ENCODE peak calls at places on chromosome 1, in seven cellular contexts. T is SK-MEL-5; K is OCI-LY7; M is endothelial cell; F is caudate nucleus; H is stimulated activated CD8-positive, alpha-beta memory T cell treated with anti-CD3 and anti-CD28 coated beads, Interleukin-12 subunit alpha, Interleukin-12 subunit beta, amount 100 ng/mL, for 1 hour; V is ACHN. Z is an unnamed sample.

GRCh38 chr1:59076612-59077011 is 220.3 kb upstream of the FGGY start:
- DNase-seq in M (no peak), F (no peak), T (peak), V (peak), H (no peak), K (peak), Z (no peak)

GRCh38 chr1:117244306-117244705 is 33.6 kb upstream of the VTCN1 start:
- DNase-seq in H (no peak), M (no peak), T (peak), K (no peak), F (no peak), V (no peak), Z (no peak)

GRCh38 chr1:29757866-29758763 is 521.8 kb downstream of the PTPRU start:
- DNase-seq in M (no peak), V (no peak), T (no peak), K (no peak), F (no peak), H (no peak), Z (no peak)

GRCh38 chr1:216111842-216112241 is 311.4 kb downstream of the USH2A start:
- DNase-seq in M (no peak), F (no peak), T (peak), V (no peak), K (no peak), H (no peak), Z (no peak)

GRCh38 chr1:204255966-204256365 is 42.2 kb upstream of the GOLT1A start:
- DNase-seq in F (no peak), T (no peak), H (no peak), M (no peak), V (no peak), K (no peak), Z (no peak)

GRCh38 chr1:203320546-203321272 is 15.4 kb downstream of the BTG2 start:
- DNase-seq in M (peak), F (no peak), V (no peak), K (peak), T (no peak), H (no peak), Z (no peak)

GRCh38 chr1:226995064-226995965 is 55.2 kb downstream of the COQ8A start:
- DNase-seq in V (no peak), K (no peak), T (no peak), M (no peak), F (no peak), H (no peak), Z (no peak)

GRCh38 chr1:68331117-68331865 is 99.0 kb upstream of the WLS start:
- DNase-seq in K (no peak), F (no peak), M (no peak), H (no peak), T (no peak), V (peak), Z (no peak)

GRCh38 chr1:110616587-110616986 is 10.4 kb upstream of the KCNA2 start:
- DNase-seq in H (no peak), V (peak), T (no peak), K (no peak), F (no peak), M (no peak), Z (no peak)

GRCh38 chr1:168234846-168235547 is 9.2 kb downstream of the SFT2D2 start:
- DNase-seq in T (peak), F (no peak), M (peak), V (peak), K (peak), H (no peak), Z (no peak)

GRCh38 chr1:39269791-39270342 is 65.4 kb downstream of the MACF1 start:
- DNase-seq in T (no peak), H (no peak), V (no peak), F (no peak), M (no peak), K (peak), Z (no peak)

GRCh38 chr1:59510249-59510648 is 213.4 kb downstream of the FGGY start:
- DNase-seq in V (no peak), K (no peak), M (no peak), F (no peak), H (no peak), T (no peak), Z (no peak)

GRCh38 chr1:17581389-17582123 is 42.1 kb downstream of the ARHGEF10L start:
- DNase-seq in H (no peak), M (no peak), V (no peak), K (peak), F (no peak), T (peak), Z (no peak)

GRCh38 chr1:51671527-51672325 is 54.8 kb downstream of the OSBPL9 start:
- DNase-seq in K (no peak), T (no peak), M (no peak), F (no peak), V (no peak), H (no peak), Z (no peak)

GRCh38 chr1:233662503-233663105 is 48.7 kb downstream of the KCNK1 start:
- DNase-seq in T (no peak), H (no peak), M (no peak), V (no peak), F (no peak), K (no peak), Z (no peak)

GRCh38 chr1:62398377-62398776 is 38.5 kb upstream of the USP1 start:
- DNase-seq in M (no peak), V (no peak), H (no peak), F (no peak), T (no peak), K (no peak), Z (no peak)

GRCh38 chr1:209618291-209618690 is 33.9 kb downstream of the LAMB3 start:
- DNase-seq in T (no peak), M (no peak), K (no peak), F (no peak), V (no peak), H (no peak), Z (no peak)

GRCh38 chr1:149885364-149886111 is 13.8 kb upstream of the BOLA1 start:
- DNase-seq in M (peak), H (peak), T (peak), K (peak), V (peak), F (peak), Z (peak)

GRCh38 chr1:150515328-150516049 is at the start of gene FALEC:
- DNase-seq in H (peak), T (peak), V (peak), K (peak), F (peak), M (peak), Z (peak)

GRCh38 chr1:154501423-154502065 is 475 bp upstream of the TDRD10 start:
- DNase-seq in V (no peak), H (no peak), K (no peak), F (no peak), M (peak), T (no peak), Z (no peak)

GRCh38 chr1:112501810-112502641 is 6.7 kb upstream of the WNT2B start:
- DNase-seq in K (no peak), M (peak), H (peak), F (peak), T (peak), V (peak), Z (peak)

Z was measured in nucleus accumbens.